ENCODE peak calls at places on chromosomes 3 and 15, in eight cellular contexts. O is colonic mucosa, A is Panc1, Y is heart left ventricle, X is adrenal gland, M is body of pancreas, I is tibial artery, R is ascending aorta. D is an unnamed sample.

GRCh38 chr3:177427096-177427495 is 229.8 kb upstream of the TBL1XR1 start:
- DNase-seq in O (no peak), A (no peak), Y (no peak), X (no peak), M (no peak), I (no peak), R (no peak), D (no peak)

GRCh38 chr15:70584838-70585706 is 178.3 kb downstream of the UACA start:
- DNase-seq in O (no peak), A (peak), Y (no peak), X (no peak), M (peak), I (peak), R (no peak), D (no peak)

GRCh38 chr15:82936966-82937647 is 15.4 kb downstream of the HOMER2 start:
- DNase-seq in O (no peak), A (peak), Y (no peak), X (peak), M (peak), I (no peak), R (no peak), D (no peak)

GRCh38 chr15:82018201-82018600 is 27.6 kb downstream of the MEX3B start:
- DNase-seq in O (no peak), A (no peak), Y (no peak), X (no peak), M (no peak), I (no peak), R (no peak), D (no peak)

GRCh38 chr3:21621396-21621695 is 129.7 kb downstream of the ZNF385D start:
- DNase-seq in O (no peak), A (no peak), Y (no peak), X (no peak), M (no peak), I (no peak), R (no peak), D (no peak)

GRCh38 chr3:42024578-42025387 is 62.9 kb upstream of the ULK4 start:
- DNase-seq in O (no peak), A (no peak), Y (no peak), X (peak), M (no peak), I (no peak), R (no peak), D (no peak)

GRCh38 chr15:45829336-45830153 is 194.7 kb downstream of the SQOR start:
- DNase-seq in O (peak), A (no peak), Y (no peak), X (no peak), M (peak), I (no peak), R (no peak), D (no peak)

GRCh38 chr3:62502315-62503300 is 129.3 kb upstream of the FEZF2 start:
- DNase-seq in O (no peak), A (no peak), Y (no peak), X (no peak), M (no peak), I (no peak), R (no peak), D (no peak)

DNA sequence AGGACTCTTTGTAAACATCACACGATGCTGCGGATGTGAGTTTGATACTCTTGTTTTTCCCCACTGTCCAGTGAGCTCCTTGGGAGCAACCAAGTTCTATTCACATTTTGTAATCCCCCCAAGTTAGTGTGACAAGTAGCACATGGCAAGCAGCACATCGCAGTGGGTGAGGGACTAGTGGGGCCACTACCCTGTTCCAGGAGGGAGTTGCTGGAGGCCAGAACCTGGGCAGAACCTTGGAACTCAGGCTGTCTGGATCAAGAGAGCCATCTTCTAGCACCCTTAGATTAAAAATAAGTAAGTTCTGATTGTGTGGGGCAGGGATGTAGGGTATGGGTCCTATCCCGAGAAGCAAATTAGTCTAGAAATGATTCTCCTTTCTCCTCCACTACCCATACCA is 91.7 kb downstream of the CHRNA7 start:
- DNase-seq in O (no peak), A (no peak), Y (no peak), X (no peak), M (no peak), I (no peak), R (no peak), D (no peak)
- TF ChIP-seq CTCF in O (no peak), A (no peak), Y (no peak), X (no peak), M (no peak), I (no peak), R (no peak), D (no peak)

DNA sequence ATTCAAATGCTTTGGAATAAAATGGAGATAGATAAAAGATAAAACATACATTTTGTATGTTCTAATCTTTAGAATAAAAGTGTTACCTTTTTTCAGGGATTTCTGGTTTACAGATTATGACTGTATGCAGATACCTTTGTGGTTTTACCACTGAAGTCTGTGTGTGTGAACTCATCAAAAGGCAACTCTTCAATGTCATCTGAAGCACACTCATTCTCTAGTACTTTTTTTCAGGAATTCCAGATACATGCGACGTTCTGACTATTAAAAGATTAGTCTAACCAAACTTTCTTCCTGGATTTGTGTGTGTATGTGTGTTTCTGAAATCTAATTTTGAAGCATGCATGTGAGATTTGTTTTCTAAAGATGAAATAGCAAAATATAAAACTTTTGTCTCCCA is 188.6 kb downstream of the NLGN1 start:
- DNase-seq in O (no peak), A (no peak), Y (no peak), X (no peak), M (no peak), I (no peak), R (no peak), D (no peak)
- H3K4me3 ChIP-seq in O (no peak), A (no peak), Y (no peak), X (no peak), M (no peak), I (peak), R (peak), D (no peak)

DNA sequence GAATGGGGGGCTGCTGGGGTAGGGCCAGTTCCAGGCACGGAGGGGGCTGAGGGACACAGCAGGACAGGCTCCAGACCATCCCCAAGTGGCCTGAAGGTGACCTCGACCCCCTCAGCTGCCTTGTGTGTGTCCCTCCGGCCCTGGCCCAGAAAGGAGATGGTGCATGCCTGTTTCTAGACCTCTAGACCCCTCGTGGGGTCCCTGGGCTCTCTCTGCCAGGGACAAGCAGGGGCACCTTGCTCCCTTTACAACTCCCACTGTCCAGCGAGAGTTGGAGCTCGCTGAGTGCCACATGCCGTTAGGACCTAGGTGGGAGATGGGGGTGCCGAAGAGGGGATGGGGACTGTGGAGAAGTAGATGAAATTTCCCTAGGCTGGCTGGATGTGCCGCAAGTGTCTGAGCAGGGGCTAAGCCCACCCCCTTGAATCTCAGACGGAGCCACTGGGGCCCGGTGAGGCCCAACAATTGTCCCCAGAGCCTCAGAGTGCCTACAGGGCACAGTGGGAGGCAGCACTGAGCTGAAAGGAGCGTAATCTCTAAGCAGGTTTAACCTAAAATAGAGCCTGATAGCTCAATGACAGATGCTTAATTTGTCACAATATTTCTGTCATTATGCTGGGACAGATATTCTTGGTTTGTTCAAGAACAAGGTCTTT is 23.7 kb upstream of the KLF13 start:
- DNase-seq in O (no peak), A (no peak), Y (no peak), X (no peak), M (no peak), I (peak), R (no peak), D (no peak)
- H3K27ac ChIP-seq in O (no peak), A (no peak), Y (no peak), X (no peak), M (no peak), I (no peak), R (no peak), D (peak)

GRCh38 chr15:37823601-37824275 is 110.7 kb upstream of the TMCO5A start:
- DNase-seq in O (no peak), A (no peak), Y (no peak), X (no peak), M (no peak), I (no peak), R (no peak), D (no peak)
- TF ChIP-seq CTCF in O (no peak), A (no peak), Y (no peak), X (no peak), M (no peak), I (no peak), R (no peak), D (no peak)

DNA sequence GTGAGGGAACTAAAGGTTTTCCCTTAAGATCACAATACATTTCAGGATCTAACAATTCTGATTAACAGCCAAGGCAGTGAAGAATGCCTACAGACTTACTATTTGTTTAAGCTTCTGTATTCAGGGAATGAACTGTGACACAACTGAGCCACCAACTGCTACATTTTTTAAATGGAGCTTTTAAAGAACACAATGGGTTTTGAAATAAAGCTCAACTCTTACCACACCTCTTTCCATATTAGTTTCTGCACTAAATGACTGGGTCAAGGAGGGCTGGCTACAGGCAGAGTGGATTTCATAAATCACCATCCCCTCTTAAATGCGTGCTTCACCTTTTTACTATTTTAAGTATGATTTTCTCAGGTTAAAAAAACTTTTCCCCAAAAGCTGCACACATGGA is 100.2 kb downstream of the TMCC1 start:
- DNase-seq in O (no peak), A (no peak), Y (no peak), X (no peak), M (no peak), I (no peak), R (no peak), D (no peak)
- H3K4me3 ChIP-seq in O (no peak), A (no peak), Y (no peak), X (no peak), M (no peak), I (no peak), R (no peak), D (no peak)

GRCh38 chr3:16350041-16350952 is 85.3 kb downstream of the OXNAD1 start:
- DNase-seq in O (no peak), A (no peak), Y (no peak), X (no peak), M (no peak), I (no peak), R (no peak), D (no peak)

GRCh38 chr3:16347548-16347947 is 82.5 kb downstream of the OXNAD1 start:
- DNase-seq in O (no peak), A (no peak), Y (no peak), X (no peak), M (no peak), I (no peak), R (no peak), D (no peak)

GRCh38 chr3:16350953-16351318 is 85.9 kb downstream of the OXNAD1 start:
- DNase-seq in O (no peak), A (no peak), Y (no peak), X (no peak), M (no peak), I (no peak), R (no peak), D (no peak)

GRCh38 chr3:16343101-16343500 is 78.1 kb downstream of the OXNAD1 start:
- DNase-seq in O (no peak), A (no peak), Y (no peak), X (no peak), M (no peak), I (no peak), R (no peak), D (no peak)

DNA sequence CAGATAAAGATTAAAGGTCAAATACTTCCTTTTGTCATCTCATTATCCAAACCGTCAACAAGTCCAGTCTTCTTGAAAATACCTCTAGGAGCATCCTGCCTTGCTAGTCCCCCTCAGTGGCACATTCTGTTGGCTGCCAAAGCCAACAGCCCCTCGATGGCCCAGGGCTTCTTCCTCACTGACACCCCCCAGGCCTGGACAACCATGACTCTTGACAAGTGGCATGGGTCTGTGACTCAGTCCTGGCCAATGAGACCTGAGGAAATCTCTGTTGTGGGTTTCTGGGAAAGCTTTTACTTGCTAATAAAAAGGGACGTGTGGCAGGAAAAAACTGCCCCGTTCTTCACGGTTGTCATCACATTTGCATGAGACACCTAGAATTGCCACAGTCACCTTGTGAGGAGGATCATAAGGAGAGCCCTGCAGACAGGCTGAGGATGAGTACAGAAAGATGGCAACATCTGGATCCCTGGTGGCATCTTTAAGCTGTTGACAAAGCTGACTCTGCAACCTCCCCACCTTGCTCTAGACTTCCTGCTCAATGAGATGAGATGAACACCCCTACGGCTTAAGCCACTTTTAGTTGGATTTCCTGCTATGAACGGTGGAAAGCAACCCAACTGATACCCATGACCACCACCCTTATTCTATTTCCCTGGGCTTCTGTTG is 81.5 kb downstream of the OXNAD1 start:
- DNase-seq in O (no peak), A (no peak), Y (no peak), X (no peak), M (no peak), I (no peak), R (no peak), D (no peak)
- H3K27ac ChIP-seq in O (no peak), A (no peak), Y (no peak), X (no peak), M (no peak), I (no peak), R (no peak), D (no peak)

D was measured in left ventricle myocardium inferior.